ENCODE peak calls at places on chromosomes 6 and 20, in eight cellular contexts. H, M, Y, N, C, R, K and T are unnamed samples.

GRCh38 chr6:117919775-117920492 is 12.9 kb downstream of the SLC35F1 start:
- DNase-seq in H (no peak), M (peak; percentile 69), Y (no peak), N (no peak), C (no peak), R (no peak), K (no peak), T (no peak)

GRCh38 chr6:139711714-139712585 is 337.5 kb upstream of the CITED2 start:
- DNase-seq in H (peak; percentile 28), M (no peak), Y (no peak), N (no peak), C (no peak), R (peak; percentile 87), K (peak; percentile 76), T (no peak)

GRCh38 chr6:127717384-127717783 is 140.4 kb downstream of the C6orf58 start:
- DNase-seq in H (no peak), M (no peak), Y (no peak), N (no peak), C (no peak), R (peak; percentile 47), K (no peak), T (no peak)

GRCh38 chr6:35415065-35415880 is 36.9 kb upstream of the FANCE start:
- DNase-seq in H (peak; percentile 77), M (peak; percentile 77), Y (peak; percentile 83), N (no peak), C (peak; percentile 74), R (peak; percentile 95), K (peak; percentile 79), T (peak; percentile 69)

GRCh38 chr20:4074877-4075455 is 59.6 kb upstream of the RNF24 start:
- DNase-seq in H (no peak), M (no peak), Y (no peak), N (no peak), C (peak; percentile 11), R (no peak), K (no peak), T (no peak)

GRCh38 chr6:100353276-100354015 is 111.3 kb downstream of the SIM1 start:
- DNase-seq in H (peak; percentile 52), M (no peak), Y (no peak), N (no peak), C (no peak), R (peak; percentile 95), K (peak; percentile 57), T (no peak)

GRCh38 chr6:75291331-75291730 is 6.7 kb upstream of the TMEM30A start:
- DNase-seq in H (no peak), M (no peak), Y (no peak), N (no peak), C (no peak), R (no peak), K (no peak), T (no peak)

GRCh38 chr6:19410477-19410876 is 426.7 kb upstream of the ID4 start:
- DNase-seq in H (peak; percentile 13), M (peak; percentile 17), Y (peak; percentile 29), N (no peak), C (no peak), R (peak; percentile 85), K (peak; percentile 98), T (no peak)

GRCh38 chr6:110999634-111000270 is 17.9 kb downstream of the RPF2 start:
- DNase-seq in H (no peak), M (peak; percentile 8), Y (no peak), N (no peak), C (no peak), R (peak; percentile 48), K (peak; percentile 51), T (no peak)

GRCh38 chr6:98992494-98992893 is 44.7 kb upstream of the FBXL4 start:
- DNase-seq in H (no peak), M (no peak), Y (no peak), N (no peak), C (no peak), R (no peak), K (no peak), T (no peak)

GRCh38 chr6:157194643-157195042 is 128.7 kb downstream of the TMEM242 start:
- DNase-seq in H (peak; percentile 36), M (no peak), Y (no peak), N (no peak), C (no peak), R (peak; percentile 69), K (peak; percentile 34), T (no peak)

GRCh38 chr20:32189691-32190607 is 17.6 kb downstream of the PLAGL2 start:
- DNase-seq in H (no peak), M (peak; percentile 62), Y (no peak), N (no peak), C (no peak), R (peak; percentile 36), K (peak; percentile 30), T (no peak)

GRCh38 chr6:65452333-65452732 is 254.7 kb downstream of the EYS start:
- DNase-seq in H (no peak), M (no peak), Y (no peak), N (no peak), C (no peak), R (no peak), K (no peak), T (no peak)

GRCh38 chr6:166768761-166769160 is 141.7 kb upstream of the RPS6KA2 start:
- DNase-seq in H (no peak), M (no peak), Y (no peak), N (no peak), C (peak; percentile 32), R (no peak), K (no peak), T (no peak)

GRCh38 chr6:137801352-137802088 is 65.5 kb upstream of the TNFAIP3 start:
- DNase-seq in H (no peak), M (no peak), Y (no peak), N (no peak), C (peak; percentile 11), R (no peak), K (no peak), T (no peak)

GRCh38 chr6:610882-611281 is 46.0 kb downstream of the HUS1B start:
- DNase-seq in H (no peak), M (no peak), Y (no peak), N (no peak), C (no peak), R (peak; percentile 54), K (no peak), T (no peak)

GRCh38 chr6:106055442-106055975 is 30.6 kb upstream of the PRDM1 start:
- DNase-seq in H (no peak), M (no peak), Y (no peak), N (no peak), C (no peak), R (no peak), K (no peak), T (no peak)

GRCh38 chr6:127737009-127737486 is 160.1 kb downstream of the C6orf58 start:
- DNase-seq in H (peak; percentile 53), M (peak; percentile 68), Y (peak; percentile 45), N (peak; percentile 12), C (no peak), R (peak; percentile 79), K (peak; percentile 78), T (peak; percentile 24)

GRCh38 chr20:10667077-10667401 is 6.8 kb downstream of the JAG1 start:
- DNase-seq in H (no peak), M (no peak), Y (no peak), N (no peak), C (peak; percentile 97), R (no peak), K (peak; percentile 65), T (no peak)

GRCh38 chr6:137692806-137693205 is 174.3 kb upstream of the TNFAIP3 start:
- DNase-seq in H (peak; percentile 88), M (no peak), Y (no peak), N (no peak), C (no peak), R (peak; percentile 39), K (peak; percentile 59), T (no peak)

GRCh38 chr6:27776504-27776903 is 135.7 kb downstream of the OR2B2 start:
- DNase-seq in H (no peak), M (no peak), Y (no peak), N (no peak), C (no peak), R (no peak), K (no peak), T (no peak)

GRCh38 chr6:37630281-37630799 is 67.3 kb downstream of the MDGA1 start:
- DNase-seq in H (peak; percentile 100), M (no peak), Y (peak; percentile 94), N (no peak), C (peak; percentile 95), R (peak; percentile 99), K (peak; percentile 100), T (peak; percentile 94)

GRCh38 chr20:48298851-48299484 is 513.7 kb upstream of the SULF2 start:
- DNase-seq in H (peak; percentile 84), M (peak; percentile 88), Y (peak; percentile 61), N (no peak), C (peak; percentile 81), R (peak; percentile 92), K (peak; percentile 87), T (peak; percentile 61)

GRCh38 chr20:37984018-37984785 is 49.1 kb downstream of the TTI1 start:
- DNase-seq in H (no peak), M (no peak), Y (no peak), N (no peak), C (no peak), R (no peak), K (no peak), T (no peak)

GRCh38 chr20:5044075-5044620 is 42.8 kb upstream of the SLC23A2 start:
- DNase-seq in H (no peak), M (no peak), Y (no peak), N (no peak), C (no peak), R (no peak), K (no peak), T (no peak)

GRCh38 chr6:150959071-150959637 is 93.7 kb downstream of the MTHFD1L start:
- DNase-seq in H (no peak), M (no peak), Y (no peak), N (no peak), C (no peak), R (no peak), K (no peak), T (no peak)

GRCh38 chr6:35047265-35048011 is 93.7 kb downstream of the TCP11 start:
- DNase-seq in H (no peak), M (no peak), Y (no peak), N (no peak), C (no peak), R (peak; percentile 80), K (no peak), T (peak; percentile 37)

GRCh38 chr6:159842035-159842434 is 42.0 kb downstream of the PNLDC1 start:
- DNase-seq in H (no peak), M (peak; percentile 51), Y (no peak), N (no peak), C (no peak), R (peak; percentile 6), K (no peak), T (no peak)

GRCh38 chr20:31602779-31603441 is 2.2 kb upstream of the ID1 start:
- DNase-seq in H (peak; percentile 94), M (no peak), Y (no peak), N (no peak), C (peak; percentile 86), R (peak; percentile 89), K (peak; percentile 85), T (no peak)

GRCh38 chr20:50320910-50321796 is 130.5 kb downstream of the CEBPB start:
- DNase-seq in H (peak; percentile 94), M (peak; percentile 94), Y (peak; percentile 80), N (no peak), C (peak; percentile 93), R (peak; percentile 97), K (peak; percentile 99), T (peak; percentile 62)

GRCh38 chr6:157486632-157487031 is 105.6 kb downstream of the ZDHHC14 start:
- DNase-seq in H (no peak), M (no peak), Y (no peak), N (no peak), C (no peak), R (no peak), K (no peak), T (no peak)

GRCh38 chr6:28875348-28875747 is 48.4 kb downstream of the TRIM27 start:
- DNase-seq in H (no peak), M (no peak), Y (no peak), N (no peak), C (no peak), R (no peak), K (no peak), T (no peak)

GRCh38 chr20:4470375-4470774 is 251.3 kb upstream of the PRND start:
- DNase-seq in H (peak; percentile 34), M (no peak), Y (peak; percentile 71), N (no peak), C (peak; percentile 53), R (peak; percentile 37), K (no peak), T (peak; percentile 58)

GRCh38 chr20:34536798-34537394 is 20.7 kb downstream of the DYNLRB1 start:
- DNase-seq in H (no peak), M (peak; percentile 53), Y (no peak), N (no peak), C (no peak), R (peak; percentile 28), K (peak; percentile 52), T (no peak)